ENCODE peak calls at places on chromosomes 3 and 15, in six cellular contexts. N is glutamatergic neuron; L is ACHN; Y is coronary artery; Q is HL-60; M is activated CD8-positive, alpha-beta memory T cell treated with anti-CD3 and anti-CD28 coated beads for 48 hours. U is an unnamed sample.

GRCh38 chr3:76585794-76586392 is 454.0 kb upstream of the ROBO2 start:
- DNase-seq in Y (no peak), N (no peak), Q (no peak), M (no peak), L (peak; percentile 28), U (no peak)

GRCh38 chr3:10723991-10724390 is 92.0 kb upstream of the SLC6A11 start:
- DNase-seq in Y (peak; percentile 31), L (no peak), Q (no peak), N (no peak), M (no peak), U (no peak)

GRCh38 chr15:96595951-96596350 is 265.5 kb downstream of the NR2F2 start:
- DNase-seq in Y (no peak), N (no peak), M (no peak), L (no peak), Q (no peak), U (no peak)

GRCh38 chr3:69231929-69232437 is 109.6 kb upstream of the LMOD3 start:
- DNase-seq in Q (no peak), Y (no peak), N (no peak), L (peak; percentile 76), M (no peak), U (no peak)

GRCh38 chr3:137770066-137770805 is 6.1 kb downstream of the SOX14 start:
- DNase-seq in N (peak; percentile 21), M (no peak), Y (no peak), Q (no peak), L (no peak), U (no peak)

GRCh38 chr15:99998661-99999101 is 265.4 kb upstream of the LYSMD4 start:
- DNase-seq in Y (no peak), L (no peak), M (no peak), Q (no peak), N (no peak), U (no peak)

GRCh38 chr3:149654188-149654601 is 3.6 kb downstream of the WWTR1 start:
- DNase-seq in Q (no peak), M (no peak), L (no peak), N (no peak), Y (no peak), U (no peak)

GRCh38 chr3:61181874-61182273 is 69.4 kb downstream of the FHIT start:
- DNase-seq in M (no peak), Q (no peak), N (no peak), Y (no peak), L (peak; percentile 90), U (no peak)

GRCh38 chr15:45732544-45733130 is 97.8 kb downstream of the SQOR start:
- DNase-seq in Y (no peak), L (no peak), N (no peak), Q (no peak), M (no peak), U (no peak)

GRCh38 chr3:196604548-196604947 is 34.9 kb upstream of the NRROS start:
- DNase-seq in M (no peak), L (no peak), Q (no peak), N (no peak), Y (no peak), U (no peak)

GRCh38 chr3:104907507-104907906 is 459.2 kb upstream of the ALCAM start:
- DNase-seq in M (no peak), L (no peak), N (no peak), Y (no peak), Q (no peak), U (no peak)

GRCh38 chr3:150933473-150934008 is 28.3 kb upstream of the MINDY4B start:
- DNase-seq in Q (no peak), Y (no peak), M (no peak), N (no peak), L (no peak), U (no peak)

GRCh38 chr3:62567097-62568021 is 194.0 kb upstream of the FEZF2 start:
- DNase-seq in Y (no peak), Q (no peak), L (peak; percentile 56), M (no peak), N (no peak), U (no peak)

GRCh38 chr15:69666921-69667811 is 214.5 kb downstream of the RPLP1 start:
- DNase-seq in L (no peak), Y (peak; percentile 73), N (no peak), M (no peak), Q (peak; percentile 88), U (no peak)

GRCh38 chr3:174529298-174529697 is 329.8 kb upstream of the NAALADL2 start:
- DNase-seq in L (no peak), Y (no peak), M (no peak), Q (no peak), N (no peak), U (no peak)

GRCh38 chr3:177287231-177287630 is 89.9 kb upstream of the TBL1XR1 start:
- DNase-seq in Y (no peak), N (no peak), L (no peak), Q (no peak), M (no peak), U (no peak)

GRCh38 chr3:130679218-130679617 is 67.4 kb downstream of the PIK3R4 start:
- DNase-seq in Q (no peak), M (no peak), N (no peak), L (no peak), Y (no peak), U (no peak)

GRCh38 chr15:35168464-35168863 is 83.4 kb upstream of the NANOGP8 start:
- DNase-seq in M (no peak), L (peak; percentile 47), N (no peak), Q (no peak), Y (no peak), U (no peak)

GRCh38 chr15:73908030-73908821 is 18.0 kb upstream of the LOXL1 start:
- DNase-seq in M (peak; percentile 41), Y (peak; percentile 80), N (peak; percentile 94), Q (no peak), L (peak; percentile 61), U (peak; percentile 91)

GRCh38 chr15:71743861-71744382 is 66.4 kb upstream of the NR2E3 start:
- DNase-seq in Y (no peak), M (no peak), L (peak; percentile 61), N (peak; percentile 61), Q (no peak), U (peak; percentile 54)

GRCh38 chr15:69719527-69719926 is 266.9 kb downstream of the RPLP1 start:
- DNase-seq in Q (peak; percentile 49), M (peak; percentile 42), L (no peak), Y (no peak), N (no peak), U (no peak)

GRCh38 chr3:37745079-37745478 is 116.6 kb upstream of the CTDSPL start:
- DNase-seq in Y (no peak), Q (no peak), M (no peak), N (no peak), L (no peak), U (no peak)

GRCh38 chr3:79167651-79168416 is 600.0 kb downstream of the ROBO1 start:
- DNase-seq in M (no peak), Y (no peak), N (no peak), Q (no peak), L (peak; percentile 50), U (no peak)

GRCh38 chr3:146803746-146804145 is 198.6 kb upstream of the PLSCR5 start:
- DNase-seq in N (peak; percentile 64), Y (no peak), M (no peak), L (no peak), Q (no peak), U (no peak)

GRCh38 chr15:81000144-81000625 is 538 bp upstream of the TLNRD1 start:
- DNase-seq in L (no peak), N (no peak), Y (no peak), Q (no peak), M (no peak), U (no peak)

GRCh38 chr3:191321019-191321767 is 8.0 kb upstream of the CCDC50 start:
- DNase-seq in N (no peak), Q (no peak), L (no peak), Y (no peak), M (no peak), U (no peak)

GRCh38 chr3:48952510-48953118 is 34.0 kb downstream of the ARIH2 start:
- DNase-seq in N (peak; percentile 50), Y (no peak), M (no peak), L (peak; percentile 23), Q (no peak), U (no peak)

GRCh38 chr3:11140054-11140712 is 14.1 kb upstream of the HRH1 start:
- DNase-seq in M (no peak), N (no peak), Y (no peak), L (no peak), Q (peak; percentile 82), U (no peak)

GRCh38 chr3:86230765-86231164 is 760.2 kb downstream of the VGLL3 start:
- DNase-seq in Q (no peak), Y (no peak), M (no peak), L (no peak), N (no peak), U (no peak)

GRCh38 chr15:59349715-59350420 is 22.8 kb downstream of the MYO1E start:
- DNase-seq in N (no peak), Q (peak; percentile 56), M (no peak), L (peak; percentile 87), Y (no peak), U (no peak)

U was measured in mesothelial cell of epicardium.